ENCODE peak calls at places on chromosomes 13 and 19, in five cellular contexts. J is CD8-positive, alpha-beta memory T cell; G is PC-9; A is CD8-positive, alpha-beta T cell; Y is transverse colon. L is an unnamed sample. For H3K9me3 and H3K27me3, the result is how much of the 10 kb centered on the place peaks cover.

GRCh38 chr13:27132538-27132937 is 39.1 kb downstream of the USP12 start:
- DNase-seq in J (no peak), G (no peak), A (no peak), Y (no peak), L (no peak)

GRCh38 chr13:114004416-114005205 is 30.7 kb upstream of the C13orf46 start:
- DNase-seq in J (no peak), G (no peak), A (no peak), Y (no peak), L (no peak)

GRCh38 chr13:48424212-48424611 is 11.3 kb upstream of the LPAR6 start:
- DNase-seq in J (no peak), G (no peak), A (no peak), Y (no peak), L (no peak)

GRCh38 chr13:101626925-101627555 is 174.6 kb downstream of the ITGBL1 start:
- DNase-seq in J (peak), G (no peak), A (peak), Y (no peak), L (peak)

GRCh38 chr13:100014621-100015020 is 33.0 kb downstream of the ZIC2 start:
- DNase-seq in J (no peak), G (no peak), A (no peak), Y (no peak), L (no peak)

GRCh38 chr19:1813837-1814217 is 1.8 kb upstream of the ATP8B3 start:
- DNase-seq in J (no peak), G (no peak), A (no peak), Y (no peak), L (no peak)

GRCh38 chr19:10137751-10138682 is 18.3 kb upstream of the EIF3G start:
- DNase-seq in J (no peak), G (no peak), A (no peak), Y (no peak), L (no peak)

GRCh38 chr13:109273326-109273751 is 513.0 kb downstream of the IRS2 start:
- DNase-seq in J (no peak), G (peak), A (no peak), Y (no peak), L (no peak)

GRCh38 chr13:26785845-26786630 is 25.5 kb upstream of the GPR12 start:
- DNase-seq in J (peak), G (no peak), A (peak), Y (peak), L (peak)

GRCh38 chr19:11209892-11210655 is 12.7 kb upstream of the KANK2 start:
- DNase-seq in J (no peak), G (no peak), A (no peak), Y (no peak), L (no peak)

GRCh38 chr19:2767688-2768087 is 15.4 kb downstream of the SGTA start:
- DNase-seq in J (no peak), G (no peak), A (no peak), Y (no peak), L (no peak)

GRCh38 chr13:90839061-90839460 is 508.4 kb upstream of the MIR17HG start:
- DNase-seq in J (no peak), G (peak), A (no peak), Y (no peak), L (no peak)

GRCh38 chr13:50191004-50191403 is 175.8 kb downstream of the KCNRG start:
- DNase-seq in J (no peak), G (no peak), A (no peak), Y (no peak), L (no peak)

GRCh38 chr19:17209126-17210036 is 5.8 kb upstream of the USE1 start:
- DNase-seq in J (no peak), G (no peak), A (peak), Y (peak), L (peak)

GRCh38 chr13:57633141-57633949 is 1.8 kb downstream of the PCDH17 start:
- DNase-seq in J (no peak), G (no peak), A (no peak), Y (peak), L (no peak)

GRCh38 chr13:98489446-98490194 is 87.3 kb downstream of the STK24 start:
- DNase-seq in J (no peak), G (no peak), A (no peak), Y (no peak), L (no peak)

GRCh38 chr13:51557423-51557822 is 26.8 kb upstream of the WDFY2 start:
- DNase-seq in J (no peak), G (no peak), A (no peak), Y (no peak), L (no peak)

GRCh38 chr19:8552810-8553209 is 24.4 kb downstream of the MYO1F start:
- DNase-seq in J (no peak), G (no peak), A (no peak), Y (no peak), L (peak)

GRCh38 chr13:40389081-40389641 is 277.3 kb downstream of the FOXO1 start:
- DNase-seq in J (peak), G (no peak), A (peak), Y (no peak), L (no peak)
- H3K9me3 ChIP-seq in J (under half), G (under half), A (under half), Y (under half), L (under half)

GRCh38 chr13:61778531-61778930 is 362.9 kb upstream of the PCDH20 start:
- DNase-seq in J (no peak), G (no peak), A (no peak), Y (no peak), L (no peak)
- H3K4me3 ChIP-seq in J (no peak), G (no peak), A (no peak), Y (no peak), L (no peak)

GRCh38 chr19:23260956-23261355 is 10.8 kb upstream of the ZNF724 start:
- DNase-seq in J (no peak), G (no peak), A (no peak), Y (no peak), L (no peak)

GRCh38 chr19:23263396-23263795 is 13.2 kb upstream of the ZNF724 start:
- DNase-seq in J (no peak), G (no peak), A (no peak), Y (no peak), L (no peak)

GRCh38 chr19:23259961-23260360 is 9.8 kb upstream of the ZNF724 start:
- DNase-seq in J (no peak), G (no peak), A (no peak), Y (no peak), L (no peak)

GRCh38 chr19:23262892-23263291 is 12.7 kb upstream of the ZNF724 start:
- DNase-seq in J (no peak), G (no peak), A (no peak), Y (no peak), L (no peak)

GRCh38 chr19:23261496-23262020 is 11.4 kb upstream of the ZNF724 start:
- DNase-seq in J (no peak), G (no peak), A (no peak), Y (no peak), L (no peak)
- H3K27me3 ChIP-seq in J (under half), G (under half), A (under half), Y (under half), L (under half)

GRCh38 chr13:105670179-105671015 is 865.1 kb downstream of the EFNB2 start:
- DNase-seq in J (no peak), G (no peak), A (no peak), Y (no peak), L (no peak)
- H3K9me3 ChIP-seq in J (under half), G (under half), A (under half), Y (under half), L (under half)

GRCh38 chr19:46489445-46490272 is 6.0 kb downstream of the PNMA8B start:
- DNase-seq in J (no peak), G (no peak), A (no peak), Y (peak), L (no peak)
- H3K4me3 ChIP-seq in J (no peak), G (no peak), A (no peak), Y (no peak), L (no peak)

GRCh38 chr13:31742102-31742695 is 2.9 kb downstream of the RXFP2 start:
- DNase-seq in J (peak), G (no peak), A (peak), Y (peak), L (peak)
- H3K27me3 ChIP-seq in J (under half), G (under half), A (under half), Y (under half), L (under half)

GRCh38 chr19:52034051-52034728 is 6.0 kb upstream of the ZNF614 start:
- DNase-seq in J (no peak), G (no peak), A (no peak), Y (no peak), L (no peak)

DNA sequence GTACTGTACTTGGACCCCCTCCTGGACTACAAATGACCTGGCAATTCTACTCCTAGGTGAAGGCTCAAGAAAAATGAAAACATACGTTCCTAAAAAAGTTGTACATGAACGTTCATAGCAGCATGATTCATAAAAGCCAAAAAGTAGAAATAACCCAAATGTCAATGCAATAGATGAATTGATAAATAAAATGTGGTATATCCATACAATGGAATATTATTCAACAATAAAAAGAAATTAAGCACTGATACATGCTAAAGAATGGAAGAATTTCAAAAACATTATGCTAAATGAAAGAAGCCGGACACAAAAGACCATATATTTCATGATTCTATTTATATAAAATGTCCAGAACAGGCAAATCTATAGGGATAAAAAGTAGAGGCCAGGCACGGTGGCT is 9.5 kb downstream of the ZNF432 start:
- DNase-seq in J (no peak), G (no peak), A (no peak), Y (no peak), L (no peak)
- H3K9me3 ChIP-seq in J (half or more), G (half or more), A (under half), Y (half or more), L (under half)

GRCh38 chr13:108185218-108185617 is 30.1 kb downstream of the LIG4 start:
- DNase-seq in J (no peak), G (no peak), A (no peak), Y (no peak), L (no peak)
- H3K4me3 ChIP-seq in J (no peak), G (no peak), A (no peak), Y (no peak), L (no peak)

GRCh38 chr19:30677702-30678101 is 305.5 kb downstream of the ZNF536 start:
- DNase-seq in J (no peak), G (no peak), A (no peak), Y (no peak), L (no peak)

GRCh38 chr19:30678168-30678567 is 306.0 kb downstream of the ZNF536 start:
- DNase-seq in J (no peak), G (no peak), A (no peak), Y (no peak), L (no peak)

GRCh38 chr19:30681162-30681996 is 309.2 kb downstream of the ZNF536 start:
- DNase-seq in J (no peak), G (no peak), A (no peak), Y (no peak), L (no peak)

GRCh38 chr19:30679286-30679685 is 307.1 kb downstream of the ZNF536 start:
- DNase-seq in J (no peak), G (no peak), A (no peak), Y (no peak), L (no peak)

DNA sequence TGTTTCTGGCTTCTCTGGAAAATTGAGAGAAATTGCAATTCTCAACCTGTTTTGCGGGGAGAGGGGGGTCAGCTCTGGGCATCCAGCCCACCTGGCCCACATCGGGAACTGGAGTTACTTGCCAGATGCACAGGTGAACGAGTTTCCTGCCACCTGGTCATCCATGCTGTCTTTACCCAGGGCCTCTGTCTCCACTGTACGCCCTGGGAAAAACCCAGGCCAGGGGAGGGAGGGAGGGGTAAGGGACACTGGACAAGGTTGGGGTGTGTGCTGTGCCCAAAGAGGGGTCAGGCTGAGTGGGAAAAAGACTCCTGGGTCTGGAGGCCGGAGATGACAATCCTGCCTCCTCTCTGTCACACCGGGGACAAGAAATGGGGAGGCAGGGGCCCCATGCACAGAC is 307.6 kb downstream of the ZNF536 start:
- DNase-seq in J (no peak), G (no peak), A (no peak), Y (no peak), L (no peak)
- H3K27me3 ChIP-seq in J (under half), G (half or more), A (under half), Y (under half), L (under half)

L was measured in MG63.